ENCODE peak calls at places on chromosomes 12 and 14, in four cellular contexts. P is NCI-H1092; B is activated T-cell treated with anti-CD3 and anti-CD28 coated beads for 4 hours; R is stimulated activated CD8-positive, alpha-beta memory T cell treated with anti-CD3 and anti-CD28 coated beads, Interleukin-7, amount 100 ng/mL, for 1 hour. M is an unnamed sample.

GRCh38 chr12:75334384-75335030 is at the start of gene GLIPR1L1:
- DNase-seq in P (peak), B (peak), R (peak), M (peak)

GRCh38 chr12:4743046-4743445 is 22.8 kb downstream of the GALNT8 start:
- DNase-seq in P (no peak), B (no peak), R (no peak), M (no peak)

GRCh38 chr12:7079826-7080125 is 12.5 kb downstream of the C1R start:
- DNase-seq in P (no peak), B (no peak), R (no peak), M (no peak)

GRCh38 chr14:33040548-33041140 is 102.0 kb downstream of the NPAS3 start:
- DNase-seq in P (no peak), B (no peak), R (no peak), M (no peak)

GRCh38 chr12:14936224-14936861 is 2.0 kb downstream of the ERP27 start:
- DNase-seq in P (no peak), B (no peak), R (no peak), M (no peak)

GRCh38 chr14:68368850-68369249 is 424.0 kb downstream of the ZFP36L1 start:
- DNase-seq in P (no peak), B (no peak), R (no peak), M (no peak)

GRCh38 chr14:84273181-84273580 is 1256.8 kb upstream of the FLRT2 start:
- DNase-seq in P (no peak), B (no peak), R (no peak), M (no peak)

GRCh38 chr12:3777206-3777809 is 24.4 kb upstream of the CRACR2A start:
- DNase-seq in P (peak), B (no peak), R (no peak), M (peak)

GRCh38 chr12:65282840-65283239 is 4.4 kb downstream of the MSRB3 start:
- DNase-seq in P (no peak), B (no peak), R (no peak), M (no peak)

GRCh38 chr12:93146278-93146939 is 217.3 kb upstream of the EEA1 start:
- DNase-seq in P (no peak), B (no peak), R (no peak), M (no peak)

GRCh38 chr14:83208346-83208745 is 1674.7 kb upstream of the SEL1L start:
- DNase-seq in P (no peak), B (no peak), R (no peak), M (no peak)

GRCh38 chr14:104886690-104887622 is 21.9 kb downstream of the CEP170B start:
- DNase-seq in P (no peak), B (no peak), R (no peak), M (no peak)

GRCh38 chr12:5708371-5708770 is 236.7 kb downstream of the ANO2 start:
- DNase-seq in P (no peak), B (no peak), R (no peak), M (no peak)